ENCODE peak calls at places on chromosomes 13 and 19, in four cellular contexts. One of them, this sample, is unnamed.
A peak's percentile ranks its signal among the peaks of the same experiment; 100 is the strongest.

GRCh38 chr13:23701646-23702045 is 131.4 kb downstream of the TNFRSF19 start:
- DNase-seq in brain microvascular endothelial cell: peak; percentile 95
- DNase-seq in tibial nerve: peak; percentile 84
- DNase-seq in cardiac muscle cell: no peak
- DNase-seq in this sample: no peak

GRCh38 chr19:34639491-34640085 is 37.4 kb downstream of the SCGB2B2 start:
- DNase-seq in brain microvascular endothelial cell: peak; percentile 11
- DNase-seq in tibial nerve: peak; percentile 27
- DNase-seq in cardiac muscle cell: peak; percentile 58
- DNase-seq in this sample: no peak

GRCh38 chr13:69959041-69959440 is 148.6 kb upstream of the ATXN8OS start:
- DNase-seq in brain microvascular endothelial cell: no peak
- DNase-seq in tibial nerve: no peak
- DNase-seq in cardiac muscle cell: no peak
- DNase-seq in this sample: peak; percentile 46

GRCh38 chr13:88086577-88086976 is 415.4 kb downstream of the SLITRK5 start:
- DNase-seq in cardiac muscle cell: no peak
- DNase-seq in brain microvascular endothelial cell: no peak
- DNase-seq in tibial nerve: no peak
- DNase-seq in this sample: no peak

GRCh38 chr13:35761440-35762252 is 285.2 kb upstream of the MAB21L1 start:
- DNase-seq in brain microvascular endothelial cell: no peak
- DNase-seq in cardiac muscle cell: no peak
- DNase-seq in tibial nerve: no peak
- DNase-seq in this sample: no peak

GRCh38 chr19:50877338-50877737 is 4.1 kb downstream of the KLK2 start:
- DNase-seq in cardiac muscle cell: no peak
- DNase-seq in tibial nerve: no peak
- DNase-seq in brain microvascular endothelial cell: no peak
- DNase-seq in this sample: no peak

GRCh38 chr19:20423381-20424207 is 142.0 kb downstream of the ZNF737 start:
- DNase-seq in cardiac muscle cell: peak; percentile 60
- DNase-seq in tibial nerve: peak; percentile 61
- DNase-seq in brain microvascular endothelial cell: peak; percentile 67
- DNase-seq in this sample: peak; percentile 61

GRCh38 chr13:90867336-90867683 is 480.2 kb upstream of the MIR17HG start:
- DNase-seq in cardiac muscle cell: peak; percentile 78
- DNase-seq in tibial nerve: peak; percentile 76
- DNase-seq in brain microvascular endothelial cell: peak; percentile 64
- DNase-seq in this sample: peak; percentile 74

GRCh38 chr19:1864480-1865171 is 1.2 kb upstream of the KLF16 start:
- DNase-seq in tibial nerve: no peak
- DNase-seq in cardiac muscle cell: peak; percentile 79
- DNase-seq in brain microvascular endothelial cell: no peak
- DNase-seq in this sample: peak; percentile 88

GRCh38 chr13:83450586-83450985 is 431.7 kb downstream of the SLITRK1 start:
- DNase-seq in cardiac muscle cell: no peak
- DNase-seq in brain microvascular endothelial cell: no peak
- DNase-seq in tibial nerve: no peak
- DNase-seq in this sample: no peak

GRCh38 chr13:88223958-88224357 is 552.8 kb downstream of the SLITRK5 start:
- DNase-seq in tibial nerve: no peak
- DNase-seq in cardiac muscle cell: no peak
- DNase-seq in brain microvascular endothelial cell: no peak
- DNase-seq in this sample: no peak

GRCh38 chr13:79448413-79448812 is 32.5 kb upstream of the NDFIP2 start:
- DNase-seq in cardiac muscle cell: no peak
- DNase-seq in brain microvascular endothelial cell: no peak
- DNase-seq in tibial nerve: no peak
- DNase-seq in this sample: no peak